ENCODE peak calls at places on chromosome X, in six cellular contexts. G is IMR-90, L is esophagus muscularis mucosa, D is heart left ventricle, S is suprapubic skin, T is tibial nerve. P is an unnamed sample.

GRCh38 chrX:74535633-74536141 is 78.7 kb downstream of the RLIM start:
- DNase-seq in G (peak), L (peak), D (peak), S (peak), T (peak), P (peak)

GRCh38 chrX:139828037-139828436 is 104.8 kb downstream of the ATP11C start:
- DNase-seq in G (no peak), L (no peak), D (no peak), S (no peak), T (no peak), P (no peak)

GRCh38 chrX:104045642-104046041 is 5.9 kb downstream of the H2BW2 start:
- DNase-seq in G (no peak), L (no peak), D (no peak), S (no peak), T (no peak), P (no peak)

GRCh38 chrX:71607488-71607887 is 10.8 kb downstream of the CXCR3 start:
- DNase-seq in G (no peak), L (no peak), D (no peak), S (no peak), T (no peak), P (no peak)

GRCh38 chrX:30874851-30875250 is 14.2 kb downstream of the TAB3 start:
- DNase-seq in G (no peak), L (no peak), D (no peak), S (no peak), T (no peak), P (no peak)

GRCh38 chrX:6460893-6461490 is 73.9 kb downstream of the VCX3A start:
- DNase-seq in G (no peak), L (no peak), D (no peak), S (no peak), T (no peak), P (no peak)

GRCh38 chrX:95057341-95057740 is 1383.3 kb downstream of the FAM133A start:
- DNase-seq in G (peak), L (no peak), D (no peak), S (no peak), T (no peak), P (no peak)

GRCh38 chrX:22118161-22118830 is 86.2 kb downstream of the PHEX start:
- DNase-seq in G (peak), L (no peak), D (no peak), S (no peak), T (no peak), P (no peak)

DNA sequence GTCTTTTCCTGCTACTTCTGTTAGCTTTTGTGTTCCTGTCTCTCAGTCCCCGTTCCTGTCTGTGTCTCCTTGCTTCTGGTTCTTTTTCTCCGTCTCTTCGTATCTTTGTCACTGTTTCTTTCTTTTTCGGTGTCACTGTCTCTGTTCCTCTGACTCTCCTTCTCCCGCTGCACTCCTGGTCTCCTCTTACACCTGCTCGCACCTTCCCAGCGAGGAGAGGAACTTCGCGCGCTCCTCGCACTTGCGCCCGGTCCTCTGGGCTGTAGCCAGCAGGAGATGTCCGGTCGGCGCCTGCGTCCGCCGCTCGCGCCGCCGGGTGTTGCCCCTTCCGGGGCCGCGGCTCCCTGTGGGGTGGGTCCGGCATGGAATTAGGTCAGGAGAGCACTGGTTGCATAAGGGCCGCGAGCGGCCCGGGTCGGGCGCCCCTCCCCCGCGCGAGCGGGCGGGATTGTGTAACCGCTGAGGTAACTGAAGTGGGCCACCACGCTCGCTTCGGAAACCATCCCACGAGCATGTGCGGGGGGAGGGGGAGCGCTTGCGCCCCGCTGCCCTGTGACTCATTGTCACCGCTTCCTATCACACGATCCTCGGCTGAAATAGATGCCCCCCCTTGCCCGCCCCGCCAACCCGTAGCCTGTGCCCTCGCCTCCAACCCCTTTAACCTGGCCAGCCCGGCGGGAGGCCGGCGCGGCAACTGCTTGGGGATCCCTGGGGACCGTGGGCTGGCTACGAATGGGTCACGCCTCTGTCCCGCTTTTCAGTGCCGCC is 1.6 kb downstream of the LONRF3 start:
- DNase-seq in G (peak), L (peak), D (peak), S (peak), T (peak), P (peak)
- TF ChIP-seq POLR2A in G (no peak), L (peak), D (no peak), S (no peak), T (peak), P (no peak)

GRCh38 chrX:100643943-100644587 is at the start of gene SRPX2:
- DNase-seq in G (peak), L (no peak), D (peak), S (no peak), T (peak), P (peak)
- TF ChIP-seq POLR2A in G (peak), L (no peak), D (no peak), S (no peak), T (peak), P (no peak)

GRCh38 chrX:102651242-102651967 is at the start of gene GPRASP1:
- DNase-seq in G (peak), L (peak), D (peak), S (no peak), T (peak), P (peak)
- TF ChIP-seq POLR2A in G (no peak), L (no peak), D (no peak), S (no peak), T (no peak), P (peak)

DNA sequence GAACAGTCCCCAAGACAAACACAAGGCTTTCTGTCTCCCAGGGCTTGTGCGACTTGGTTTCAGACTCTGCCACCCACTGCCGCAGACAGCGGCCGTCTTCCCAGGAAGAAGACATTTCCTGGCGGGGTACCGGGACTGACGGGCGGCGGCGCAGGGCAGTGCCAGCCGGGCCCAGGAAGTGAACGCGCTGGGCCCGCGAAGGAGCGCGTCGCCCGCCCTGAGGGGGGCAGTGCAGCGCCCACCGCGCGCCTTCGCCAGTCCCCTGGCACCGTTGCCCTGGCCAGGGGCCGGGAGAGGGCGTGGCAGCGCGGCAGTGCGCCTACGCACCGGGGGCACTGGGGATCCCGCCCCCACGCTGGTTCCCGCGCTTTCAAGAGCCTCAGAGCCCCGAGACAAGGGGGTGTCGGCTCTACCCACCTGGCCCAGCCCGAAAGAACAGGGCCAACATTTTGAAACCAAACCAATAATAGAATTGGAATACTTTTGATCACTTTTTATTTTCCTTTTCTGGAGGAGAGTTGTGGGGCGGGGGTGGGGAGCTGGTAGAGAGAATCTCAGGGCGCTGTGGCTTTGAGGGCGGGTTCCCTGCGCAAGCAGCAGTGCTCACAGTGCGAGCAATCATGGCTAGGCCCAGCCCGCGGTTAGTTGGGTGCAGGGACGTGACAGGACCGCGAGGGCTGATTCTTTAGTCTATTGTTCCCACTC is 23.6 kb upstream of the APLN start:
- DNase-seq in G (no peak), L (no peak), D (peak), S (no peak), T (no peak), P (no peak)
- TF ChIP-seq POLR2A in G (no peak), L (no peak), D (no peak), S (no peak), T (no peak), P (no peak)